ENCODE peak calls at places on chromosomes 1 and 21, in eight cellular contexts. N is activated T-cell treated with anti-CD3 and anti-CD28 coated beads for 24 hours; J is body of pancreas; T is NCI-H1930; Y is naive thymus-derived CD8-positive, alpha-beta T cell; E is Right ventricle myocardium superior; D is NCI-H1694 treated with DMSO at 0.1 percent for 48 hours; Z is stimulated activated CD8-positive, alpha-beta memory T cell treated with anti-CD3 and anti-CD28 coated beads, Interleukin-4, amount 100 ng/mL, for 24 hours. K is an unnamed sample.

GRCh38 chr21:46229133-46229922 is 754 bp upstream of the LSS start:
- DNase-seq in Y (no peak), E (no peak), N (no peak), T (peak), Z (no peak), D (peak), J (no peak), K (peak)

GRCh38 chr1:228325267-228325666 is 81.4 kb downstream of the TRIM11 start:
- DNase-seq in Z (no peak), D (no peak), T (no peak), N (no peak), E (no peak), Y (no peak), J (no peak), K (no peak)

GRCh38 chr1:244163131-244163530 is 112.0 kb downstream of the ZBTB18 start:
- DNase-seq in N (no peak), T (no peak), E (no peak), D (no peak), J (no peak), Z (no peak), Y (no peak), K (no peak)

GRCh38 chr21:16587671-16588379 is 858.0 kb downstream of the USP25 start:
- DNase-seq in D (no peak), N (no peak), Y (no peak), J (no peak), Z (no peak), E (no peak), T (no peak), K (peak)

GRCh38 chr1:4127595-4128140 is 227.6 kb upstream of the C1orf174 start:
- DNase-seq in J (no peak), Y (no peak), D (no peak), T (no peak), Z (no peak), E (no peak), N (no peak), K (no peak)

GRCh38 chr21:42039911-42040351 is 29.8 kb upstream of the ZBTB21 start:
- DNase-seq in N (no peak), J (no peak), D (no peak), Y (no peak), E (peak), Z (no peak), T (no peak), K (no peak)

GRCh38 chr1:114715952-114716303 is 643 bp downstream of the NRAS start:
- DNase-seq in N (no peak), D (no peak), Y (no peak), Z (no peak), T (no peak), J (no peak), E (no peak), K (no peak)

GRCh38 chr1:178724734-178725602 is at the start of gene RALGPS2:
- DNase-seq in T (peak), Y (peak), N (peak), D (peak), Z (peak), J (peak), E (peak), K (peak)

GRCh38 chr21:35933466-35933865 is 126.9 kb downstream of the SETD4 start:
- DNase-seq in N (no peak), E (peak), J (no peak), Z (no peak), D (no peak), T (no peak), Y (no peak), K (peak)

GRCh38 chr21:42538479-42539275 is 25.0 kb downstream of the SLC37A1 start:
- DNase-seq in Y (no peak), T (no peak), N (no peak), J (no peak), E (no peak), D (no peak), Z (no peak), K (no peak)

K was measured in heart left ventricle.